ENCODE peak calls at places on chromosomes 11 and 22, in four cellular contexts. U is A673, T is fibroblast of lung, R is lower leg skin. M is an unnamed sample.

GRCh38 chr11:1208361-1209261 is 14.3 kb upstream of the MUC5B start:
- DNase-seq in U (no peak), T (no peak), R (no peak), M (no peak)

GRCh38 chr22:44407404-44408226 is 90.4 kb downstream of the RTL6 start:
- DNase-seq in U (no peak), T (no peak), R (no peak), M (no peak)

GRCh38 chr22:18066181-18066859 is 11.5 kb upstream of the PEX26 start:
- DNase-seq in U (no peak), T (no peak), R (no peak), M (no peak)

GRCh38 chr11:5881756-5882155 is 1.3 kb downstream of the OR52E4 start:
- DNase-seq in U (no peak), T (no peak), R (no peak), M (no peak)

GRCh38 chr22:31244044-31244942 is 32.2 kb downstream of the LIMK2 start:
- DNase-seq in U (peak; percentile 64), T (peak; percentile 61), R (no peak), M (peak; percentile 98)

GRCh38 chr11:118885831-118886571 is 2.3 kb downstream of the CXCR5 start:
- DNase-seq in U (no peak), T (no peak), R (no peak), M (no peak)

GRCh38 chr22:48098243-48098935 is 1335.9 kb downstream of the TBC1D22A start:
- DNase-seq in U (no peak), T (no peak), R (no peak), M (no peak)

GRCh38 chr11:6606471-6607189 is 3.1 kb downstream of the ILK start:
- DNase-seq in U (peak; percentile 78), T (peak; percentile 93), R (peak; percentile 88), M (peak; percentile 70)

GRCh38 chr22:32396746-32397145 is 15.3 kb downstream of the RTCB start:
- DNase-seq in U (no peak), T (no peak), R (peak; percentile 49), M (peak; percentile 54)

GRCh38 chr11:46348986-46349401 is 1.7 kb downstream of the DGKZ start:
- DNase-seq in U (no peak), T (no peak), R (no peak), M (no peak)

GRCh38 chr11:13355191-13355590 is 77.6 kb downstream of the BMAL1 start:
- DNase-seq in U (no peak), T (no peak), R (no peak), M (no peak)

GRCh38 chr22:24521791-24522245 is 26.7 kb downstream of the UPB1 start:
- DNase-seq in U (peak; percentile 66), T (peak; percentile 52), R (no peak), M (peak; percentile 45)

DNA sequence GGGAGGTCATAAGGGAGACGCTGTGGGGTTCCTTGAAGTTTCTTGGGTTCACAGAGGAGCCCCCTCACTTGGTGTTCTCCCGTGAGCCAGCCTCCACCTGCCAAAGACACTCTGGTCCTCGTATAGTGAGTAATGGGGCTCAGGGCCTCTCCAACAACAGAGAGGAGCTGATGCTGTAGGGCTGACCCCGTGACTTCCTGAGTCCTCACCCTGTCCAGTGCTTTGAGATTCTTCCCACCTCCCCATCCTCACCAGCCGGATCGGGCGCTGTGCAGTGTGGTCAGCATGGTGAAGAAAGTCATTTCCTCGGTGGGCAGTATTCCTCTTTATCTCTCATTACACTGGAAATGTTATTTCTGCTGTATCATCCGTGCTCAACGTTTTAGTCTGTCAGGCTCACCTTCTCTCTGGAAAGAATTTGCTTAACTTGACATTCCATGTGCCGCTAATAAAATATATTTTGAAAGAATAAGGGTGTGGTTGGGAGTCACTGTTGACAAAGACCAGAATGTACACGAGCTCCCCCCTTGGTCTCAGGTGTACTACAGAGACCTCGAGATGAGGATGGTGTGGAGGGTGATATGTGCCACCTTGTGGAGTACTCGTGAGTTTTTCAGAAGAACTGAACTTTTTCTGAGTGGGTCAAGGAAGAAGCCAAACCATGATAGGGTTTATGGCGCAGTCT is 25.7 kb upstream of the SCGB1A1 start:
- DNase-seq in U (no peak), T (no peak), R (no peak), M (no peak)
- TF ChIP-seq CTCF in U (peak; percentile 22), T (no peak), R (no peak), M (no peak)

DNA sequence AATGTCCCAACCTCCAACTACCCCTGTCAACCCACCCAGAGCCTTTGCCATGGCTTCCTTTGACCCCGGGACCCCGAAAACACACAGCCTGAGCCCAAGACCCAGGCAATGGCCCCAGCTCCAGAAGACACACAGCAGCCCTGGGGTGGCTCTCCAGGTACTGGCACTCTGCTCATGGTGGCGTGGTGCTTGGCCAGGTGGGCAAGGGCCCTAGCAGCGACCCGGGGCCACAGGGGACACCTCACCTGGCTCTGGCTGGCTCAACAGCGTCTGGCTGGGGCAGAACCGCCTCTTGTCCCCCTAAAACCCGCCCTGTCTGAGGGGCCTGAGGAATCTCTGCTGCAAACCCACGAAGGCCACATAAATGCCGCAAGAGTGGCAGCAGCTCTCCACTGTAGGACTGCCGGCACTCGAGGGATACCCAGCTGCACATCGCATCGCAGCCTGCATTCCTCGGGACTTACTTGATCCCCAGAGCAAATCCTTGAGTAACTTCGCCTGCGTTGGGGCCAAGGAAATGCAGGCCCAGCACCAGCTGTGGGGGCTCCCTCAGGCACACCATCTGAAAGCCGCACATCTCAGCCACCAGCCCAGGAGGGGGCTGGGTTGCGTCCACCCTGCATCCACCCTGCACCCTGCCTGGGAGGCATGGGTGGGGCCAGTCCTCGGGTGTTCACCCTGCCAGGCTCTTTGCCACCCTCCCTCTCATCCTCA is 23.1 kb upstream of the GNB1L start:
- DNase-seq in U (no peak), T (peak; percentile 32), R (no peak), M (no peak)
- H3K4me3 ChIP-seq in U (no peak overlapping the region), T (no peak overlapping the region), R (no peak overlapping the region), M (no peak overlapping the region)

GRCh38 chr11:89168396-89168795 is 9.3 kb upstream of the TYR start:
- DNase-seq in U (no peak), T (peak; percentile 1), R (no peak), M (peak; percentile 43)
- TF ChIP-seq CTCF in U (no peak), T (no peak), R (no peak), M (no peak)

GRCh38 chr11:62264004-62264403 is 6.0 kb upstream of the SCGB2A2 start:
- DNase-seq in U (no peak), T (no peak), R (no peak), M (no peak)

GRCh38 chr11:62256281-62256680 is 13.7 kb upstream of the SCGB2A2 start:
- DNase-seq in U (no peak), T (no peak), R (no peak), M (peak; percentile 5)

DNA sequence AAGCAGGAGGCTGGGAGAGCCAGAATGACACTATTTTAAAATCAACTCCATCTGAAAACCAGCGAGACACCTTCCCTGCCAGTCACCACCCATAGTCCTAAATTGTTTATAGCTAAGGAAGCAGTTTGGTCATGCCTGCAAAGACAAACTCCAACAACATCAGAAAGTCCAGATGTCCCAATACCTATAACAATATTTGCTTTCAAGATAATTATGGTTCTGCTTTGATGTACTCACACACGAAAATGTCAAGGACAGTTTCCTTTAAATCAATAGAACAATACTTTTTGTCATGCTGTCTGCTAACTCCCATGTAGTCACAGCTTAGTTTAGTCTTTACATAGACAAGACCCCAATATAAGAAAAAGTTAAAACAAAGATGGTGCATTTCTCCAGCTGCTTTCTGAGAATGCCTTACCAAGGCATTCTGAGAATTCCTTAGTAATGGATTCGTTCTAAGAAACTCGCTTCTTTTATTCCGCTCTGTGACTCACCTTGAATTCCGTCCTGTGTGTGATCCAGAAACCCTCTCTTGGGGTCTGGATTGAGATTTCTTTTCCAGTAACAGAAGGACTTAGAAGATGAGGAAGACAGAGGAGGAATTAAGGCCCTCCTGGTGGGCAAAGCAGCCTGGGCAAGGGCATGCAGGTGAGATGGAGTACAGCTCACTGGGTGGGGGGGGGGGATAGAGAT is 9.6 kb upstream of the SCGB2A2 start:
- DNase-seq in U (no peak), T (no peak), R (no peak), M (no peak)
- H3K4me3 ChIP-seq in U (no peak overlapping the region), T (no peak overlapping the region), R (no peak overlapping the region), M (no peak overlapping the region)

GRCh38 chr11:69911310-69912160 is 92.3 kb upstream of the FGF3 start:
- DNase-seq in U (no peak), T (no peak), R (no peak), M (no peak)

GRCh38 chr11:69913591-69914285 is 94.5 kb upstream of the FGF3 start:
- DNase-seq in U (no peak), T (no peak), R (no peak), M (no peak)

GRCh38 chr11:69912161-69912910 is 93.1 kb upstream of the FGF3 start:
- DNase-seq in U (no peak), T (no peak), R (no peak), M (no peak)

GRCh38 chr11:69914286-69915150 is 95.3 kb upstream of the FGF3 start:
- DNase-seq in U (no peak), T (no peak), R (no peak), M (no peak)

GRCh38 chr11:69912911-69913451 is 93.8 kb upstream of the FGF3 start:
- DNase-seq in U (peak; percentile 44), T (peak; percentile 20), R (no peak), M (no peak)
- TF ChIP-seq CTCF in U (peak; percentile 62), T (peak; percentile 15), R (no peak), M (peak; percentile 54)

GRCh38 chr11:34174411-34175041 is 69.1 kb downstream of the NAT10 start:
- DNase-seq in U (peak; percentile 95), T (peak; percentile 65), R (peak; percentile 62), M (no peak)
- H3K4me3 ChIP-seq in U (peak overlapping the region; percentile 37), T (peak overlapping the region; percentile 37), R (no peak overlapping the region), M (peak overlapping the region; percentile 36)

DNA sequence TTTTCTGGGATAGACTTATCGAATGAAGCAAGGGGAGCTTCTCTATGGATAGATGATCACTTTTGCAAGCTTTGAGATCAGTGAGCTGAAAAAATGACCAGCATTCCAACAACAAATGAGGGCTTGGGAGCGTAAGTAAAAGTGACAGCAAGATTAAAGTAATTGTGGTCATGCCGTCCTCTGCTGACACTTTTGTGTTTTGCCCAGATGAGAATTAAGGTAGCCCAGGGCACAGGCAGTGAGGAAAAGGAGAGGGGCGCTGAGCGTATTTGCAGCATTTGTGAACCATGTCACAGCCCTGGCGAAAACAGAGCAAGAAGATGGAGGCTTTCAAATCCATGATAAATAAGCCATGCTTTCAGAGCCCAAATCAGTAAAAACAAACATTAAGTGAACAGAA is 24.6 kb upstream of the TMA7B start:
- DNase-seq in U (no peak), T (no peak), R (no peak), M (no peak)
- TF ChIP-seq CTCF in U (no peak), T (no peak), R (no peak), M (peak; percentile 14)

DNA sequence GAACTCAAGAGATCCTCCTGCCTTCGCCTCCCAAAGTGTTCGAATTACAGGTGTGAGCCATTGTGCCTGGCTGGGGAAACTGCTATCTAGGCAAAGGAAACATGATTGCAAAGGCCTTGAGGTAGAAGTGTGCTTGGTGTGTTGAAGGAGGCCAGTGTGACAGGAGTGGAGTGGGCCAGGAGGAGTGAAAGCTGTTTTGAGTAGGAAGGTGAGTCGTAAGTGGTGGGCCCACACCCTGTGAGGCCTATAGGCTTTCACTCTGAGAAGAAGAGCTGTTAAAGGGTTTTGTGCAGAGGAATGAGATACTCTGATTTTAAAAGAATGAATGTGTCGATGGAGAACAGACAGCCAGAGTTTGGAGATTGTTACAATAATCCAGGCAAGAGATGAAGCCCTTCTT is 43.4 kb downstream of the WEE1 start:
- DNase-seq in U (no peak), T (peak; percentile 11), R (no peak), M (no peak)
- H3K4me3 ChIP-seq in U (no peak overlapping the region), T (no peak overlapping the region), R (no peak overlapping the region), M (no peak overlapping the region)